ENCODE peak calls at places on chromosome 15, in ten cellular contexts. K, L, O, G, P, Y, U, W, I and N are unnamed samples.

GRCh38 chr15:61755461-61755860 is 304.8 kb downstream of the VPS13C start:
- DNase-seq in K (no peak), L (no peak), O (no peak), G (no peak), P (no peak), Y (no peak), U (no peak), W (no peak), I (no peak), N (no peak)

GRCh38 chr15:68784206-68784605 is 36.5 kb downstream of the ANP32A start:
- DNase-seq in K (no peak), L (no peak), O (no peak), G (no peak), P (no peak), Y (no peak), U (no peak), W (no peak), I (no peak), N (no peak)

GRCh38 chr15:47194718-47195117 is 522.6 kb upstream of the SEMA6D start:
- DNase-seq in K (peak), L (peak), O (no peak), G (peak), P (no peak), Y (peak), U (no peak), W (no peak), I (no peak), N (peak)

GRCh38 chr15:37095197-37095992 is 5.0 kb downstream of the MEIS2 start:
- DNase-seq in K (no peak), L (no peak), O (no peak), G (no peak), P (no peak), Y (no peak), U (no peak), W (no peak), I (no peak), N (peak)

GRCh38 chr15:31975446-31976229 is 54.7 kb upstream of the CHRNA7 start:
- DNase-seq in K (peak), L (peak), O (no peak), G (peak), P (no peak), Y (peak), U (no peak), W (no peak), I (no peak), N (no peak)

GRCh38 chr15:39789736-39790135 is 7.1 kb upstream of the FSIP1 start:
- DNase-seq in K (no peak), L (peak), O (no peak), G (peak), P (no peak), Y (peak), U (no peak), W (no peak), I (no peak), N (peak)

GRCh38 chr15:67820147-67820991 is 4.9 kb upstream of the SKOR1 start:
- DNase-seq in K (no peak), L (no peak), O (peak), G (no peak), P (no peak), Y (no peak), U (no peak), W (no peak), I (no peak), N (no peak)

GRCh38 chr15:52200831-52201365 is 9.7 kb upstream of the GNB5 start:
- DNase-seq in K (no peak), L (no peak), O (no peak), G (no peak), P (no peak), Y (peak), U (no peak), W (no peak), I (no peak), N (no peak)

GRCh38 chr15:62457100-62457499 is 292.0 kb upstream of the C2CD4B start:
- DNase-seq in K (peak), L (no peak), O (no peak), G (no peak), P (no peak), Y (no peak), U (no peak), W (no peak), I (no peak), N (no peak)

GRCh38 chr15:90882781-90883525 is 1.4 kb upstream of the FES start:
- DNase-seq in K (no peak), L (no peak), O (no peak), G (no peak), P (no peak), Y (no peak), U (no peak), W (no peak), I (no peak), N (no peak)

GRCh38 chr15:69562564-69562963 is 109.9 kb downstream of the RPLP1 start:
- DNase-seq in K (no peak), L (no peak), O (no peak), G (no peak), P (no peak), Y (no peak), U (no peak), W (no peak), I (no peak), N (no peak)

GRCh38 chr15:42079401-42079908 is 14.9 kb downstream of the PLA2G4D start:
- DNase-seq in K (no peak), L (no peak), O (no peak), G (no peak), P (no peak), Y (no peak), U (no peak), W (no peak), I (peak), N (no peak)

GRCh38 chr15:26235864-26236263 is 372.7 kb upstream of the ATP10A start:
- DNase-seq in K (no peak), L (no peak), O (no peak), G (no peak), P (no peak), Y (no peak), U (no peak), W (no peak), I (no peak), N (no peak)

GRCh38 chr15:80815076-80815475 is 35.9 kb downstream of the CEMIP start:
- DNase-seq in K (no peak), L (no peak), O (no peak), G (no peak), P (no peak), Y (no peak), U (no peak), W (no peak), I (no peak), N (no peak)

GRCh38 chr15:80831606-80832224 is 52.5 kb downstream of the CEMIP start:
- DNase-seq in K (no peak), L (no peak), O (no peak), G (no peak), P (no peak), Y (no peak), U (no peak), W (no peak), I (no peak), N (no peak)

GRCh38 chr15:77034620-77035467 is 36.1 kb downstream of the TSPAN3 start:
- DNase-seq in K (no peak), L (no peak), O (peak), G (peak), P (no peak), Y (peak), U (no peak), W (no peak), I (peak), N (no peak)

GRCh38 chr15:68431037-68431791 is 749 bp downstream of the ITGA11 start:
- DNase-seq in K (no peak), L (no peak), O (peak), G (peak), P (no peak), Y (no peak), U (no peak), W (no peak), I (no peak), N (no peak)

GRCh38 chr15:101324513-101325177 is 29.6 kb upstream of the SNRPA1 start:
- DNase-seq in K (no peak), L (no peak), O (no peak), G (no peak), P (no peak), Y (no peak), U (no peak), W (no peak), I (no peak), N (no peak)

GRCh38 chr15:60580068-60580467 is 101.1 kb upstream of the ICE2 start:
- DNase-seq in K (peak), L (no peak), O (no peak), G (no peak), P (no peak), Y (no peak), U (no peak), W (no peak), I (no peak), N (no peak)

GRCh38 chr15:60583946-60584345 is 105.0 kb upstream of the ICE2 start:
- DNase-seq in K (no peak), L (no peak), O (no peak), G (no peak), P (no peak), Y (no peak), U (no peak), W (no peak), I (no peak), N (no peak)

GRCh38 chr15:60582370-60583036 is 103.6 kb upstream of the ICE2 start:
- DNase-seq in K (no peak), L (no peak), O (no peak), G (no peak), P (no peak), Y (no peak), U (no peak), W (peak), I (no peak), N (peak)

GRCh38 chr15:60583194-60583593 is 104.3 kb upstream of the ICE2 start:
- DNase-seq in K (no peak), L (no peak), O (no peak), G (no peak), P (no peak), Y (no peak), U (no peak), W (no peak), I (no peak), N (no peak)

GRCh38 chr15:60580650-60581415 is 101.9 kb upstream of the ICE2 start:
- DNase-seq in K (no peak), L (no peak), O (no peak), G (no peak), P (no peak), Y (no peak), U (no peak), W (peak), I (no peak), N (no peak)
- H3K4me3 ChIP-seq in K (no peak), L (no peak), O (no peak), G (no peak), P (no peak), Y (no peak), U (no peak), W (peak), I (no peak), N (no peak)

GRCh38 chr15:99105516-99106341 is 849 bp downstream of the SYNM start:
- DNase-seq in K (peak), L (peak), O (peak), G (peak), P (peak), Y (peak), U (no peak), W (peak), I (no peak), N (peak)
- H3K4me3 ChIP-seq in K (peak), L (peak), O (peak), G (peak), P (peak), Y (peak), U (peak), W (peak), I (peak), N (peak)

GRCh38 chr15:65761210-65761926 is 30.7 kb downstream of the DENND4A start:
- DNase-seq in K (no peak), L (no peak), O (no peak), G (no peak), P (no peak), Y (no peak), U (no peak), W (no peak), I (no peak), N (no peak)
- H3K4me3 ChIP-seq in K (no peak), L (no peak), O (no peak), G (no peak), P (no peak), Y (no peak), U (no peak), W (no peak), I (no peak), N (no peak)

DNA sequence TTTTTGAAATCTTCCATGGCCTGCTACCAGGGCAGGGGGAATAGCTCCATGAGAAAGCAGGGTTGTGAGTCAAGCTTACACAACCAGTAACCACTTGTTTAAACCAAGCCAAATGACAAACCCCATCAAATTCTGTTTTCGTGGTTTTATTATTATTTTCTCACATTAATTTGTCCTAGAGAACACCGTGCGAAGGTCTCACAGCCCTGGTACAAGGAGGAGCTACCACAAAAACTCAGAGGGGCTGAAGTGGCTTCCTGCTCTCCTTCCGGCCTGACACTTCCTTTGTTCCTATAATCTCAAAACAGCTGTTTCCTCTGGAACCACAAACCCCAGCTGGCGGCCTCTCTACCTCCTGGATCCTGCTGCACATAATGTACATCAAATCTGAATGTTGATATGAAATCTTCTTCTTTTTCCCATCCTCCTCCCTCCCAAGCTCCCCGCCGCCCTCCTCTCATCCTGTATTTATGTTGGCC is 375.9 kb downstream of the MCTP2 start:
- DNase-seq in K (no peak), L (peak), O (peak), G (no peak), P (no peak), Y (no peak), U (no peak), W (no peak), I (no peak), N (peak)
- H3K4me3 ChIP-seq in K (no peak), L (no peak), O (no peak), G (no peak), P (no peak), Y (no peak), U (no peak), W (no peak), I (no peak), N (no peak)

DNA sequence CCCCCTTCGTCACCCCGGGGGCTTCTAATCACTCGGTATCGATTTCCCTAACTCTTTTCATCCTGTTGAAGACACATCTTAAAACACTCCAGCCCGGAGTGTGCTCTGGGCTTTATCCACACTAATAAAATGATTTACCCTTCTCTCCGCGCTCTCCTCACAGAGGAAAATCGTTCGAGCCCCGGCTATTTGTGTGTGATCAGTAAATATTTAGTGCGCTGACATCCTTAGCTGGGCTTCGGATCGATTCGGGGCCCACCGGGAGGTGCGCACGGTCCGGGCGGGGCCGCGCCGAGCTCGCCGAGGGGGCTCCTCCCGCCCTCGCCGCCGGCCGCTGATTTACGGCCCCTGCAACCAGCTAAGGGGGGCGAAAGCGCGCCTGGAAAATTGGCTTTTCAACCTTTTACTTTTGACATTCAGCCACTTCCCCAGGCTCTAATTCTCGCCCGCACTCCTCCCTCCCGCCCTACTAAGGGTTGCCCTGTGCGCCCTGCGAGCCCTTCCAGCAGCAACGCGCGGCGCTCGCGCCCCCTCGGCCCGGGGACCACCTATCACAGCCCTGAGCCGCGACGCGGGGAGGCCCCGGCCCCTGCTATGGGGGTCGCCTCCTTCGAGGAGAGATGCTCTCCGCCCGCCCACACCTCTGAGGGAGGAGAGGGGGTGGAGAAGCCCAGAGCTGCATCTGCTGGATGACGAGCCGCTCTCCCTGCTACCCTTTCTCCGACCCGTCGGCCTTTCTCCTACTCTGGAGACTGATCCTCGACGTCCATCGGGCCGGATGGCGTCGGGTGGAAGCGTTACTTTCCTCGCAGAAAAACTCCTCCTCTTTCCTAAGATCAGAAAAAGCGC is 7.9 kb upstream of the NR2F2 start:
- DNase-seq in K (no peak), L (peak), O (peak), G (no peak), P (no peak), Y (no peak), U (no peak), W (no peak), I (peak), N (peak)
- H3K4me3 ChIP-seq in K (peak), L (peak), O (peak), G (peak), P (peak), Y (peak), U (peak), W (no peak), I (peak), N (peak)

GRCh38 chr15:92887869-92888268 is 12.3 kb upstream of the CHD2 start:
- DNase-seq in K (no peak), L (no peak), O (no peak), G (no peak), P (no peak), Y (no peak), U (no peak), W (no peak), I (no peak), N (no peak)

GRCh38 chr15:92886815-92887214 is 13.3 kb upstream of the CHD2 start:
- DNase-seq in K (no peak), L (no peak), O (no peak), G (no peak), P (no peak), Y (no peak), U (no peak), W (no peak), I (no peak), N (no peak)

GRCh38 chr15:92884813-92885461 is 15.2 kb upstream of the CHD2 start:
- DNase-seq in K (peak), L (peak), O (no peak), G (no peak), P (no peak), Y (no peak), U (no peak), W (no peak), I (no peak), N (no peak)

GRCh38 chr15:92884459-92884812 is 15.7 kb upstream of the CHD2 start:
- DNase-seq in K (peak), L (no peak), O (no peak), G (no peak), P (no peak), Y (no peak), U (no peak), W (no peak), I (no peak), N (no peak)

GRCh38 chr15:92886229-92886628 is 13.9 kb upstream of the CHD2 start:
- DNase-seq in K (peak), L (no peak), O (no peak), G (no peak), P (no peak), Y (no peak), U (no peak), W (no peak), I (no peak), N (no peak)
- H3K4me3 ChIP-seq in K (peak), L (peak), O (peak), G (peak), P (no peak), Y (peak), U (peak), W (peak), I (peak), N (peak)

GRCh38 chr15:79090487-79091203 is at the start of gene RASGRF1:
- DNase-seq in K (no peak), L (no peak), O (no peak), G (peak), P (no peak), Y (no peak), U (no peak), W (no peak), I (no peak), N (peak)

GRCh38 chr15:79091204-79091867 is 756 bp upstream of the RASGRF1 start:
- DNase-seq in K (no peak), L (no peak), O (no peak), G (peak), P (no peak), Y (no peak), U (no peak), W (no peak), I (no peak), N (peak)

GRCh38 chr15:79089331-79089889 is 1.2 kb downstream of the RASGRF1 start:
- DNase-seq in K (no peak), L (no peak), O (no peak), G (no peak), P (no peak), Y (no peak), U (no peak), W (no peak), I (no peak), N (no peak)

GRCh38 chr15:79088426-79089205 is 2.0 kb downstream of the RASGRF1 start:
- DNase-seq in K (no peak), L (no peak), O (no peak), G (no peak), P (no peak), Y (no peak), U (no peak), W (no peak), I (no peak), N (no peak)

GRCh38 chr15:79089890-79090486 is 592 bp downstream of the RASGRF1 start:
- DNase-seq in K (no peak), L (no peak), O (no peak), G (no peak), P (no peak), Y (no peak), U (no peak), W (no peak), I (no peak), N (peak)
- H3K4me3 ChIP-seq in K (no peak), L (no peak), O (peak), G (no peak), P (peak), Y (no peak), U (no peak), W (no peak), I (no peak), N (no peak)